ENCODE peak calls at places on chromosome 13, in six cellular contexts. U is HEK293T, D is NCI-H460, K is fibroblast of lung, M is HFF-Myc, P is pancreas. J is an unnamed sample.

GRCh38 chr13:91778123-91778522 is 379.7 kb downstream of the GPC5 start:
- DNase-seq in K (no peak), M (no peak), P (no peak), D (no peak), U (no peak), J (no peak)

GRCh38 chr13:97629601-97630272 is 195.8 kb downstream of the RAP2A start:
- DNase-seq in K (no peak), M (no peak), U (no peak), P (no peak), D (no peak), J (no peak)

GRCh38 chr13:107678075-107678689 is 537.2 kb downstream of the LIG4 start:
- DNase-seq in P (no peak), K (peak; percentile 2), M (no peak), D (peak; percentile 45), U (no peak), J (no peak)

GRCh38 chr13:66348745-66349720 is 881.1 kb downstream of the PCDH9 start:
- DNase-seq in P (no peak), M (no peak), U (no peak), K (no peak), D (no peak), J (no peak)

GRCh38 chr13:98458431-98458830 is 118.5 kb downstream of the STK24 start:
- DNase-seq in M (no peak), D (no peak), U (no peak), P (no peak), K (no peak), J (peak; percentile 88)

GRCh38 chr13:43316997-43317396 is 293.6 kb downstream of the DNAJC15 start:
- DNase-seq in D (no peak), P (no peak), U (no peak), M (no peak), K (peak; percentile 60), J (no peak)

GRCh38 chr13:33321686-33322473 is 36.3 kb upstream of the STARD13 start:
- DNase-seq in K (no peak), D (no peak), M (no peak), P (no peak), U (no peak), J (no peak)

GRCh38 chr13:20461481-20461859 is 64.2 kb downstream of the CRYL1 start:
- DNase-seq in U (no peak), P (no peak), M (peak; percentile 4), D (no peak), K (peak; percentile 79), J (no peak)

GRCh38 chr13:102872131-102872530 is 26.3 kb downstream of the ERCC5 start:
- DNase-seq in D (no peak), P (no peak), U (no peak), M (no peak), K (no peak), J (no peak)

GRCh38 chr13:49976314-49977258 is 20.3 kb upstream of the TRIM13 start:
- DNase-seq in D (peak; percentile 68), M (peak; percentile 51), P (peak; percentile 53), K (peak; percentile 63), U (peak; percentile 76), J (peak; percentile 69)

GRCh38 chr13:42064966-42065365 is 16.5 kb downstream of the DGKH start:
- DNase-seq in K (peak; percentile 12), U (no peak), P (no peak), M (no peak), D (no peak), J (no peak)